ENCODE peak calls at places on chromosomes 16 and 17, in ten cellular contexts. Z is psoas muscle, F is germinal center, A is spleen, H is AG08396, E is small intestine, M is NCI-H524, R is neural progenitor cell, J is NCI-H345, G is Calu3. U is an unnamed sample.

GRCh38 chr17:7579001-7579838 is at the start of gene CD68:
- DNase-seq in Z (peak; percentile 84), F (peak; percentile 88), A (no peak), H (peak; percentile 88), E (peak; percentile 98), M (no peak), R (no peak), J (no peak), G (peak; percentile 76), U (no peak)

GRCh38 chr17:20999044-20999573 is 43.7 kb downstream of the USP22 start:
- DNase-seq in Z (peak; percentile 68), F (no peak), A (peak; percentile 75), H (peak; percentile 50), E (no peak), M (no peak), R (no peak), J (no peak), G (no peak), U (no peak)

GRCh38 chr16:82344157-82344556 is 174.1 kb upstream of the MPHOSPH6 start:
- DNase-seq in Z (no peak), F (no peak), A (no peak), H (no peak), E (peak; percentile 4), M (no peak), R (peak; percentile 47), J (peak; percentile 4), G (peak; percentile 9), U (no peak)

GRCh38 chr17:57085448-57086068 is 512 bp downstream of the AKAP1 start:
- DNase-seq in Z (peak; percentile 83), F (peak; percentile 64), A (no peak), H (peak; percentile 78), E (peak; percentile 93), M (peak; percentile 37), R (peak; percentile 82), J (peak; percentile 61), G (peak; percentile 38), U (peak; percentile 30)

GRCh38 chr17:63927464-63928171 is 4.5 kb downstream of the CD79B start:
- DNase-seq in Z (no peak), F (peak; percentile 79), A (peak; percentile 79), H (no peak), E (no peak), M (no peak), R (no peak), J (no peak), G (no peak), U (no peak)

GRCh38 chr16:35573407-35573806 is 2114.0 kb downstream of the TP53TG3F start:
- DNase-seq in Z (no peak), F (no peak), A (no peak), H (no peak), E (no peak), M (no peak), R (no peak), J (no peak), G (no peak), U (no peak)

GRCh38 chr17:12180644-12181261 is 160.1 kb downstream of the MAP2K4 start:
- DNase-seq in Z (no peak), F (peak; percentile 11), A (no peak), H (peak; percentile 60), E (peak; percentile 40), M (no peak), R (peak; percentile 63), J (peak; percentile 22), G (peak; percentile 50), U (peak; percentile 2)

GRCh38 chr17:61669522-61669921 is 78.5 kb upstream of the NACA2 start:
- DNase-seq in Z (no peak), F (no peak), A (no peak), H (no peak), E (no peak), M (no peak), R (no peak), J (peak; percentile 5), G (no peak), U (no peak)

GRCh38 chr16:72985148-72985882 is 62.6 kb downstream of the ZFHX3 start:
- DNase-seq in Z (peak; percentile 91), F (no peak), A (no peak), H (peak; percentile 36), E (no peak), M (peak; percentile 15), R (no peak), J (no peak), G (no peak), U (no peak)

GRCh38 chr16:87570564-87570937 is 31.8 kb upstream of the JPH3 start:
- DNase-seq in Z (no peak), F (no peak), A (no peak), H (no peak), E (no peak), M (no peak), R (no peak), J (no peak), G (no peak), U (no peak)

GRCh38 chr16:86037999-86038922 is 139.3 kb downstream of the IRF8 start:
- DNase-seq in Z (no peak), F (no peak), A (peak; percentile 54), H (no peak), E (peak; percentile 49), M (no peak), R (no peak), J (no peak), G (no peak), U (no peak)

GRCh38 chr17:79012563-79013134 is 3.1 kb upstream of the CANT1 start:
- DNase-seq in Z (no peak), F (no peak), A (no peak), H (no peak), E (no peak), M (no peak), R (no peak), J (no peak), G (no peak), U (no peak)

GRCh38 chr17:10651927-10652326 is 5.2 kb downstream of the MYH3 start:
- DNase-seq in Z (no peak), F (no peak), A (no peak), H (no peak), E (no peak), M (no peak), R (no peak), J (no peak), G (no peak), U (no peak)

GRCh38 chr16:4139968-4140367 is 23.7 kb upstream of the ADCY9 start:
- DNase-seq in Z (no peak), F (no peak), A (no peak), H (no peak), E (no peak), M (no peak), R (no peak), J (no peak), G (no peak), U (no peak)

GRCh38 chr17:49707246-49707607 is 537 bp downstream of the SLC35B1 start:
- DNase-seq in Z (no peak), F (peak; percentile 38), A (peak; percentile 66), H (no peak), E (no peak), M (no peak), R (peak; percentile 51), J (peak; percentile 8), G (peak; percentile 23), U (no peak)

GRCh38 chr17:79159926-79160325 is 85.3 kb downstream of the ENGASE start:
- DNase-seq in Z (no peak), F (no peak), A (no peak), H (no peak), E (no peak), M (no peak), R (peak; percentile 45), J (no peak), G (no peak), U (no peak)

GRCh38 chr17:3666516-3666915 is 1.9 kb downstream of the TAX1BP3 start:
- DNase-seq in Z (no peak), F (no peak), A (no peak), H (no peak), E (no peak), M (no peak), R (no peak), J (no peak), G (no peak), U (no peak)

GRCh38 chr16:82523786-82524185 is 103.0 kb upstream of the CDH13 start:
- DNase-seq in Z (no peak), F (no peak), A (no peak), H (no peak), E (no peak), M (no peak), R (no peak), J (no peak), G (no peak), U (no peak)

GRCh38 chr17:56708220-56708567 is 114.7 kb downstream of the NOG start:
- DNase-seq in Z (no peak), F (no peak), A (no peak), H (no peak), E (no peak), M (no peak), R (peak; percentile 43), J (no peak), G (no peak), U (no peak)

GRCh38 chr17:60305141-60305540 is 86.8 kb downstream of the USP32 start:
- DNase-seq in Z (no peak), F (peak; percentile 5), A (no peak), H (no peak), E (peak; percentile 67), M (no peak), R (no peak), J (no peak), G (peak; percentile 22), U (no peak)

GRCh38 chr17:64442550-64442971 is 6.4 kb upstream of the MILR1 start:
- DNase-seq in Z (peak; percentile 51), F (no peak), A (peak; percentile 81), H (no peak), E (no peak), M (no peak), R (no peak), J (no peak), G (peak; percentile 42), U (no peak)

GRCh38 chr16:70703041-70703834 is 17.4 kb upstream of the MTSS2 start:
- DNase-seq in Z (peak; percentile 86), F (no peak), A (no peak), H (peak; percentile 87), E (no peak), M (peak; percentile 62), R (peak; percentile 55), J (peak; percentile 19), G (no peak), U (peak; percentile 76)

GRCh38 chr17:56481654-56482053 is 111.8 kb upstream of the NOG start:
- DNase-seq in Z (no peak), F (no peak), A (no peak), H (no peak), E (no peak), M (peak; percentile 2), R (no peak), J (no peak), G (no peak), U (no peak)

GRCh38 chr16:569445-570254 is at the start of gene PIGQ:
- DNase-seq in Z (peak; percentile 81), F (peak; percentile 81), A (peak; percentile 92), H (peak; percentile 94), E (no peak), M (no peak), R (peak; percentile 90), J (peak; percentile 55), G (peak; percentile 70), U (peak; percentile 66)

GRCh38 chr16:76910931-76911330 is 280.1 kb upstream of the MON1B start:
- DNase-seq in Z (no peak), F (no peak), A (no peak), H (no peak), E (no peak), M (no peak), R (no peak), J (no peak), G (no peak), U (no peak)

GRCh38 chr16:31094088-31094423 is 541 bp downstream of the VKORC1 start:
- DNase-seq in Z (no peak), F (no peak), A (no peak), H (no peak), E (no peak), M (no peak), R (peak; percentile 58), J (no peak), G (peak; percentile 27), U (no peak)

GRCh38 chr17:44581868-44582267 is 24.6 kb downstream of the FZD2 start:
- DNase-seq in Z (no peak), F (peak; percentile 32), A (no peak), H (peak; percentile 41), E (no peak), M (no peak), R (peak; percentile 50), J (no peak), G (peak; percentile 43), U (no peak)

GRCh38 chr17:9142772-9143494 is 121.6 kb downstream of the NTN1 start:
- DNase-seq in Z (no peak), F (no peak), A (no peak), H (no peak), E (peak; percentile 9), M (no peak), R (no peak), J (no peak), G (no peak), U (no peak)

U was measured in NCI-H2171.